ENCODE peak calls at places on chromosomes 3 and 15, in five cellular contexts. Q is thoracic aorta, U is HepG2, X is lower lobe of right lung, T is heart left ventricle. B is an unnamed sample.

GRCh38 chr15:30001592-30001991 is 81.2 kb upstream of the GOLGA8J start:
- DNase-seq in Q (no peak), X (no peak), U (no peak), T (no peak), B (no peak)

GRCh38 chr15:31465083-31465955 is 138.7 kb downstream of the KLF13 start:
- DNase-seq in T (no peak), U (no peak), X (no peak), Q (no peak), B (no peak)

GRCh38 chr3:130480736-130481135 is 36.2 kb upstream of the COL6A6 start:
- DNase-seq in X (no peak), T (no peak), Q (no peak), U (no peak), B (no peak)

GRCh38 chr15:82021992-82022391 is 23.8 kb downstream of the MEX3B start:
- DNase-seq in X (no peak), U (no peak), Q (no peak), T (peak; percentile 32), B (no peak)

GRCh38 chr3:52221563-52222318 is 3.7 kb downstream of the TLR9 start:
- DNase-seq in X (no peak), U (no peak), Q (no peak), T (peak; percentile 25), B (peak; percentile 24)

GRCh38 chr15:72758195-72758594 is 25.4 kb downstream of the ADPGK start:
- DNase-seq in U (no peak), T (peak; percentile 12), X (no peak), Q (no peak), B (no peak)

GRCh38 chr3:128294999-128295468 is 141.8 kb downstream of the EEFSEC start:
- DNase-seq in U (no peak), T (no peak), X (no peak), Q (no peak), B (peak; percentile 16)

GRCh38 chr3:129248286-129248979 is 973 bp upstream of the COPG1 start:
- DNase-seq in T (no peak), X (no peak), U (no peak), Q (no peak), B (no peak)

DNA sequence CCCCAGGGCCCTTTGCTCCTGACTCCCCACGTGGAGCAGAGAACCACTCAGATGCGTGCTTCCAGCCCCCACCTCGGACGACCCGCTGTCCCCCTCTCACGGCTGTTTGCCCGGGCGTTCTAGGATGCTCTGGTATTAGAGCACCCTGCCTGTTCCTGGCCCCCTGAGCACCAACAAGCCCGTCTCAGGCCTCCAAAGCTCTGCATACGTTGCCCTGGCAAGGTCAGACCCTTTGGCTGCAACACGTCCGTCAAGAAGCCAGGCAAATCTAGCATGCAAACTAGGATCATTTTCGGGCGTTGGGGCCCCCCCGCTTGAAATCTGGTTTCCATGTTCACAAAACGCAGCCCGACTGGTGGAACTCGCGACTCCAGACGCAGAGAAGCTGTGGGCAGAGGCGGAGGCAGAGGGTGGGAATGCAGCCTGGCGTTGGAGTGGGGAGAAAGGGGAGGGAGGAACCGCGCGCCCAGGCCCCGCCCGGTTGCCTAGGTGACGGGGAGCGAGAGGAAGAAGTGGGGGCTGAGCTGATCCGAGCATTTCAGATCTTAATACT is 86.2 kb upstream of the PIAS1 start:
- DNase-seq in Q (peak; percentile 52), T (peak; percentile 76), X (peak; percentile 90), U (no peak), B (peak; percentile 79)
- H3K4me3 ChIP-seq in Q (peak overlapping the region; percentile 71), T (no peak overlapping the region), X (peak overlapping the region; percentile 43), U (no peak overlapping the region), B (no peak overlapping the region)

GRCh38 chr3:84965141-84965540 is 6.4 kb downstream of the CADM2 start:
- DNase-seq in U (peak; percentile 10), T (no peak), Q (no peak), X (no peak), B (no peak)
- TF ChIP-seq CTCF in U (peak; percentile 51), T (no peak), Q (no peak), X (no peak), B (no peak)

GRCh38 chr15:94079968-94080367 is 151.4 kb upstream of the MCTP2 start:
- DNase-seq in X (no peak), Q (no peak), T (no peak), U (no peak), B (no peak)

GRCh38 chr15:94080989-94081605 is 150.3 kb upstream of the MCTP2 start:
- DNase-seq in Q (no peak), T (no peak), U (no peak), X (no peak), B (no peak)

GRCh38 chr15:94079459-94079858 is 151.9 kb upstream of the MCTP2 start:
- DNase-seq in X (no peak), T (no peak), U (no peak), Q (no peak), B (no peak)

GRCh38 chr15:94081829-94082228 is 149.5 kb upstream of the MCTP2 start:
- DNase-seq in U (no peak), Q (no peak), X (no peak), T (no peak), B (no peak)

GRCh38 chr15:94080416-94080815 is 150.9 kb upstream of the MCTP2 start:
- DNase-seq in X (no peak), Q (no peak), U (no peak), T (peak; percentile 40), B (no peak)
- H3K27ac ChIP-seq in X (no peak overlapping the region), Q (no peak overlapping the region), U (no peak overlapping the region), T (no peak overlapping the region), B (no peak overlapping the region)

GRCh38 chr3:23949784-23950183 is 4.7 kb downstream of the NR1D2 start:
- DNase-seq in X (no peak), Q (no peak), U (peak; percentile 52), T (peak; percentile 46), B (no peak)
- H3K4me3 ChIP-seq in X (no peak overlapping the region), Q (peak overlapping the region; percentile 53), U (no peak overlapping the region), T (peak overlapping the region; percentile 10), B (no peak overlapping the region)

DNA sequence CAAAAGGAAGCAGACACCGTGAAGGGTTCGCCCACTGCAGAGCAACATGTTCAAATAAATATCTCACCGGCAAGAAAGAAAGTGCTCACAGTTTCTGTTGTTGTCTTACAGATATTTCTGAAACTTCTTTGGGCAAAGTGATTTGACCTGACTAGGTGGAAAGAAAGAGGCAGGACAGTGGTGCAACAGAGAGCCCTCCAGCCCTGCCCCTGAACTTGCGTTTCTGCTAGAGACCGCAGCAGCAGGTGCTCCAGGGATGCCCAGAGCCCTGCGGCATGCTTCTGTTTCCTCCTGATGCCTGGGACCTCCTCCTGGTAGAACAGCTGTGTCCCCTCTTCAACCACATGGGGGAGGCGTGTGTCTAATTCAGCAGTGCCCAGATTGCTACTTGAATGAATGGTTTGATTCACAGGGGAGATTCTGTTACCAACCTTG is 123.4 kb downstream of the ATP10A start:
- DNase-seq in T (no peak), X (no peak), Q (no peak), U (no peak), B (no peak)
- TF ChIP-seq CTCF in T (peak; percentile 37), X (peak; percentile 27), Q (peak; percentile 39), U (peak; percentile 40), B (no peak)

DNA sequence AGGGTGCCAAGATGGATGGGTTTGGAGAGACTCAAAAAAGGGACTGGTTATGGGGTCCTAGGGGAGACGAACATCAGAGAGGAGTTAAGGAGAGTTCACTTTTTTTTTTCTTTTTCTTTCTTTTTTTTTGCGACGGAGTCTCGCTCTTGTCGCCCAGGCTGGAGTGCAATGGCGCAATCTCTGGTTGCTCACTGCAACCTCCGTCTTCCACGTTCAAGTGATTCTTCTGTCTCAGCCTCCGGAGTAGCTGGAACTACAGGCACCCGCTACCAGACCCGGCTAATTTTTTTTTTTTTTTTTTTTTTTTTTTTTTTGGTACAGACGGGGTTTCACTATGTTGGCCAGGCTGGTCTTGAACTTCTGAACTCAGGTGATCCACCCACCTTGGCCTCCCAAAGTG is 1.2 kb downstream of the SPINT1 start:
- DNase-seq in X (no peak), T (no peak), U (no peak), Q (no peak), B (no peak)
- H3K27ac ChIP-seq in X (peak overlapping the region; percentile 83), T (no peak overlapping the region), U (no peak overlapping the region), Q (no peak overlapping the region), B (peak overlapping the region; percentile 81)

DNA sequence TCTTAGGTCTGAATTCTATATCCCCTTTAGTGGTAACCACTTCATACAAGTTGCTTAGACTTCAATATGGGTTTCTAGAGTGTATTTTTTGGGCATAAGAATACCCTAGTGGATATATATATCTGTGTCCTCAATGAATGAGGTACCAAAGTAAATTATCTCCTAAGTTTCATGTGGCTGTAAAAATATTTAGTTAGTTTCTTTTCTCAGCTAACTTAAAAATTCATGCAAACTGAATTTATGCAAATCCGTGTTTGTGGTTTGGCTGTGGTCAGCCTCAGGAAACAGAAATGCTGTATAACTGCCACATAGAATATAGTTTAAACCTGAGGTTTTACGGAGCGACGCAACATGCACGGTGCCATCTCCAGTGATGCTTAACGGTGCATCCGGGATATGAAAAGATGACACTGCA is 80.3 kb downstream of the PEX5L start:
- DNase-seq in Q (no peak), U (no peak), X (no peak), T (no peak), B (no peak)
- H3K4me3 ChIP-seq in Q (no peak overlapping the region), U (no peak overlapping the region), X (no peak overlapping the region), T (no peak overlapping the region), B (no peak overlapping the region)

DNA sequence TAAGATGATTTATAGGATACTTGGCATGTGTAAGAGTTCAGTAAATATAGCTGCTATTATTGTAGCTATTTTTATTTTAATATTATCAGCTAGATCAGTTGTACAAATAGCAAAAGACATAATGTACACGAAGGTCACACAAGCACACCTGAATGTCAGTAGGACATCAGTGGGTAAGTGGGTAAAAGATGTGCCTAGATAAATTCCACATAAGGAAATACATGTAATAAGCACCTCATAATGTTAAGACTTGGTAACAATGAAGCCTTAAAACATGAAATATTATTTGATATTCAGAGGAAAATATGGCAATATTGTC is 41.5 kb downstream of the ABHD2 start:
- DNase-seq in X (no peak), U (no peak), T (no peak), Q (no peak), B (no peak)
- TF ChIP-seq CTCF in X (no peak), U (no peak), T (no peak), Q (no peak), B (no peak)